ENCODE peak calls at places on chromosome 16, in nine cellular contexts. V is tibial artery; X is uterus; E is neural progenitor cell; D is skeletal muscle cell; N is foreskin fibroblast; R is naive thymus-derived CD4-positive, alpha-beta T cell; M is cardiac fibroblast; B is psoas muscle. C is an unnamed sample.

GRCh38 chr16:56931253-56931768 is 631 bp upstream of the HERPUD1 start:
- DNase-seq in E (peak), R (no peak), V (no peak), N (no peak), B (no peak), M (no peak), X (no peak), D (no peak), C (no peak)

GRCh38 chr16:73420244-73421040 is 372.5 kb upstream of the ZFHX3 start:
- DNase-seq in R (no peak), E (no peak), V (no peak), N (no peak), M (no peak), D (no peak), B (no peak), X (no peak), C (no peak)

GRCh38 chr16:84842516-84843148 is 22.8 kb downstream of the CRISPLD2 start:
- DNase-seq in X (no peak), D (no peak), R (no peak), E (no peak), V (no peak), B (peak), M (no peak), N (no peak), C (no peak)

GRCh38 chr16:3022697-3023414 is 886 bp downstream of the HCFC1R1 start:
- DNase-seq in V (peak), X (peak), D (peak), E (no peak), R (no peak), N (peak), M (peak), B (peak), C (no peak)

GRCh38 chr16:83967838-83968482 is at the start of gene NECAB2:
- DNase-seq in M (peak), E (peak), X (no peak), V (no peak), B (peak), D (no peak), R (no peak), N (peak), C (no peak)

GRCh38 chr16:31085371-31085770 is 3.4 kb downstream of the PRSS53 start:
- DNase-seq in E (no peak), D (no peak), B (no peak), N (no peak), X (no peak), M (no peak), V (no peak), R (no peak), C (no peak)

GRCh38 chr16:2429771-2430663 is 770 bp downstream of the CCNF start:
- DNase-seq in X (no peak), B (peak), R (peak), V (no peak), D (no peak), E (peak), N (peak), M (peak), C (no peak)

GRCh38 chr16:56972403-56972802 is 10.7 kb downstream of the CETP start:
- DNase-seq in V (no peak), R (no peak), D (no peak), E (no peak), N (no peak), X (no peak), B (peak), M (no peak), C (no peak)

GRCh38 chr16:59259074-59259963 is 525.2 kb upstream of the GOT2 start:
- DNase-seq in R (peak), N (no peak), D (no peak), B (no peak), M (no peak), V (no peak), X (no peak), E (no peak), C (peak)

GRCh38 chr16:89615596-89616090 is 2.2 kb downstream of the DPEP1 start:
- DNase-seq in V (no peak), X (no peak), M (peak), D (no peak), N (peak), R (peak), E (peak), B (no peak), C (no peak)

GRCh38 chr16:58661199-58661830 is 23.3 kb downstream of the SLC38A7 start:
- DNase-seq in V (no peak), M (peak), E (peak), B (peak), N (peak), D (peak), R (no peak), X (peak), C (peak)

GRCh38 chr16:89222931-89223330 is 5.4 kb downstream of the ZNF778 start:
- DNase-seq in R (no peak), D (no peak), N (no peak), B (no peak), M (no peak), X (no peak), V (no peak), E (no peak), C (no peak)

GRCh38 chr16:22353188-22353919 is 21.1 kb downstream of the CDR2 start:
- DNase-seq in N (peak), V (no peak), R (no peak), D (peak), M (peak), B (no peak), X (no peak), E (no peak), C (no peak)

GRCh38 chr16:81641403-81642106 is 137.5 kb upstream of the PLCG2 start:
- DNase-seq in X (no peak), V (no peak), N (no peak), M (no peak), E (peak), B (no peak), D (no peak), R (no peak), C (no peak)

GRCh38 chr16:31767267-31767666 is 106.3 kb upstream of the ZNF267 start:
- DNase-seq in V (no peak), M (no peak), R (no peak), X (no peak), E (no peak), D (no peak), N (no peak), B (no peak), C (no peak)

GRCh38 chr16:23837553-23838308 is 1.9 kb downstream of the PRKCB start:
- DNase-seq in E (peak), V (no peak), X (no peak), B (no peak), R (no peak), D (no peak), M (no peak), N (no peak), C (no peak)

GRCh38 chr16:88430524-88431446 is 22.3 kb upstream of the ZFPM1 start:
- DNase-seq in N (peak), E (no peak), R (peak), V (no peak), B (no peak), D (no peak), M (no peak), X (no peak), C (no peak)

GRCh38 chr16:31265329-31266245 is 5.8 kb downstream of the ITGAM start:
- DNase-seq in R (no peak), E (no peak), X (no peak), B (no peak), N (no peak), D (no peak), V (no peak), M (no peak), C (no peak)

GRCh38 chr16:54503436-54503835 is 216.8 kb upstream of the IRX3 start:
- DNase-seq in V (no peak), B (no peak), E (no peak), R (no peak), D (no peak), N (peak), X (no peak), M (peak), C (no peak)

GRCh38 chr16:23302045-23302956 is at the start of gene SCNN1B:
- DNase-seq in M (no peak), B (no peak), D (no peak), E (peak), X (no peak), N (no peak), V (no peak), R (no peak), C (no peak)

GRCh38 chr16:47973552-47973951 is 182.2 kb downstream of the ABCC12 start:
- DNase-seq in M (no peak), D (no peak), N (no peak), X (no peak), R (no peak), V (no peak), B (no peak), E (no peak), C (no peak)

GRCh38 chr16:12639044-12639443 is 164.6 kb downstream of the CPPED1 start:
- DNase-seq in X (no peak), V (no peak), M (no peak), E (no peak), D (peak), B (no peak), N (peak), R (no peak), C (no peak)

GRCh38 chr16:70665806-70666735 is 19.7 kb downstream of the IL34 start:
- DNase-seq in N (no peak), E (no peak), M (no peak), B (no peak), V (peak), R (no peak), X (peak), D (no peak), C (no peak)

GRCh38 chr16:57775661-57776469 is 26.4 kb downstream of the KIFC3 start:
- DNase-seq in V (no peak), D (no peak), R (no peak), X (no peak), M (peak), E (peak), B (peak), N (peak), C (no peak)

GRCh38 chr16:26672206-26672605 is 394.5 kb upstream of the C16orf82 start:
- DNase-seq in E (no peak), X (no peak), M (no peak), D (no peak), R (no peak), N (no peak), V (no peak), B (no peak), C (no peak)

GRCh38 chr16:12900599-12901203 is 697 bp upstream of the SHISA9 start:
- DNase-seq in X (no peak), V (no peak), D (no peak), M (no peak), R (no peak), B (no peak), N (no peak), E (peak), C (no peak)

GRCh38 chr16:23509763-23510153 is 536 bp downstream of the GGA2 start:
- DNase-seq in E (peak), R (peak), M (peak), N (peak), D (no peak), X (peak), B (peak), V (no peak), C (peak)

GRCh38 chr16:87661561-87661960 is 59.3 kb downstream of the JPH3 start:
- DNase-seq in V (no peak), B (no peak), N (peak), X (no peak), D (no peak), E (peak), M (peak), R (no peak), C (no peak)

GRCh38 chr16:85129846-85130706 is 17.8 kb upstream of the CIBAR2 start:
- DNase-seq in V (peak), N (peak), R (no peak), X (peak), D (no peak), M (peak), B (no peak), E (no peak), C (no peak)

GRCh38 chr16:27445502-27446175 is 43.7 kb downstream of the IL21R start:
- DNase-seq in B (no peak), E (no peak), N (no peak), M (no peak), R (no peak), X (no peak), V (peak), D (no peak), C (no peak)

GRCh38 chr16:28189237-28189636 is 22.5 kb downstream of the XPO6 start:
- DNase-seq in V (no peak), D (no peak), B (no peak), R (no peak), E (no peak), X (no peak), M (peak), N (peak), C (no peak)

GRCh38 chr16:70709457-70709856 is 23.6 kb upstream of the MTSS2 start:
- DNase-seq in M (no peak), N (no peak), E (no peak), D (no peak), R (no peak), V (no peak), B (no peak), X (no peak), C (no peak)

GRCh38 chr16:56591377-56592060 is 2.2 kb downstream of the MT3 start:
- DNase-seq in B (no peak), E (no peak), N (no peak), X (no peak), V (no peak), R (no peak), D (no peak), M (no peak), C (no peak)

GRCh38 chr16:64391009-64391663 is 730.7 kb downstream of the CDH11 start:
- DNase-seq in V (no peak), X (no peak), R (no peak), M (peak), D (no peak), N (peak), E (no peak), B (no peak), C (no peak)

GRCh38 chr16:73058616-73059409 is 10.9 kb upstream of the ZFHX3 start:
- DNase-seq in M (peak), R (no peak), V (peak), E (peak), B (peak), X (peak), D (no peak), N (peak), C (no peak)

DNA sequence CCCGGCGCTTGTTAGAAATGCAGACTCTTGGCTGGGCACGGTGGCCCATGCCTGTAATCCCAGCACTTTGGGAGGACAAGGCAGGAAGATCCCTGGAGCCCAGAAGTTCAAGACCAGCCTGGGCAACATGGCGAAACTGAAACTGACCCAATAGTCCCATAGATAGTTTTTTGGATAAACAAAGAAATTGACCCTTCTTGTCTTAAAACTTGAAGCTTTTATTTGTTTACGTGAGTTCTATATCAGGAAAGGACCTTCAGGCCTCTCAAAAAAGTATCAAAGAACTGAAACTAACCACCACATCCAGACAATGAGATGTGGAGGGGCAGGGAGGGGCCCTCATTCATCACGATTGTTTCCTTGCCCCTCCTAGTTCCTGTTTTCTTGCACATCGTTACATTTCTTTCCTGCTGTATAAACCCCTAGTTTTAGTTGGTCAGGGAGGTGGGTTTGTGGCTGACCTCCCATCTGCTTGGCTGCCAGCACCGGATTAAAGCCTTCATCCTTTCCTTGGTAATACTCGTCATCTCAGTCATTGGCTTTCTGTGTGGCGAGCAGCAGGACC is 29.9 kb upstream of the PRM1 start:
- DNase-seq in V (no peak), M (no peak), X (no peak), R (peak), B (no peak), D (no peak), E (no peak), N (no peak), C (no peak)
- H3K4me3 ChIP-seq in V (no peak), M (no peak), X (no peak), R (peak), B (no peak), D (no peak), E (no peak), N (no peak), C (no peak)

GRCh38 chr16:49097964-49098363 is 183.7 kb downstream of the CBLN1 start:
- DNase-seq in R (no peak), N (no peak), B (no peak), V (no peak), M (no peak), D (no peak), X (no peak), E (no peak), C (no peak)

GRCh38 chr16:49108611-49109010 is 173.0 kb downstream of the CBLN1 start:
- DNase-seq in N (no peak), V (no peak), R (no peak), M (no peak), E (no peak), D (no peak), B (no peak), X (no peak), C (no peak)

GRCh38 chr16:49101997-49102396 is 179.6 kb downstream of the CBLN1 start:
- DNase-seq in V (no peak), M (no peak), X (no peak), B (no peak), D (no peak), E (no peak), R (no peak), N (no peak), C (no peak)

GRCh38 chr16:49100366-49100765 is 181.3 kb downstream of the CBLN1 start:
- DNase-seq in B (no peak), V (no peak), N (no peak), X (no peak), D (no peak), R (no peak), E (no peak), M (no peak), C (no peak)

GRCh38 chr16:49103298-49103697 is 178.3 kb downstream of the CBLN1 start:
- DNase-seq in X (no peak), V (no peak), E (no peak), N (no peak), R (no peak), M (no peak), B (no peak), D (no peak), C (no peak)
- H3K4me3 ChIP-seq in X (no peak), V (no peak), E (no peak), N (no peak), R (no peak), M (no peak), B (no peak), D (no peak), C (no peak)

GRCh38 chr16:66650707-66651473 is 45.7 kb downstream of the CMTM4 start:
- DNase-seq in R (peak), D (peak), X (peak), M (peak), V (peak), E (peak), N (peak), B (peak), C (peak)
- H3K4me3 ChIP-seq in R (peak), D (peak), X (no peak), M (no peak), V (peak), E (peak), N (peak), B (peak), C (no peak)

DNA sequence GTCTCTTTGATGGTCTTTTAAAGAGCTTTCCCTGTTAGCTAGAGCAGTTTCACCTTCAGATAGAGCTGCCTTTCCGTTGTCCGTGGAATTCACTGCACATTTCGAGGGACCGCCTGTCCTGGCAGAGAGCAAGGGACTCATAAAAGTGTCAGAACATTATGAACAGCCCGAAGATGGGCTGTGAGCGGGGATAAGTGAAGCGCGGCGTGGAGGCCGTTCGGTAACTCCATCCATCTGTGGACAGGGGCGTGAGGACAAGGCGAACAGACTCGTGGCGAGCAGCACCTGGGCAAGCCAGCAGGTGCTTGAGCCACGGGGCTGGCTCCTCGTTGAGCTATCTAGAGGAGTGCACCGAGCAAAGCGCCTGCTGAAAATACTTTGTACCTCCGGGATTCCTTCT is 371.2 kb downstream of the MAF start:
- DNase-seq in R (no peak), B (no peak), D (no peak), M (no peak), V (no peak), E (no peak), X (peak), N (no peak), C (no peak)
- H3K4me3 ChIP-seq in R (no peak), B (no peak), D (no peak), M (no peak), V (no peak), E (no peak), X (peak), N (no peak), C (no peak)

GRCh38 chr16:51759329-51759728 is 608.3 kb upstream of the SALL1 start:
- DNase-seq in R (no peak), X (no peak), D (no peak), N (no peak), B (no peak), V (no peak), M (no peak), E (no peak), C (no peak)

GRCh38 chr16:51762081-51762995 is 611.3 kb upstream of the SALL1 start:
- DNase-seq in R (no peak), M (peak), V (peak), D (peak), N (peak), X (peak), B (peak), E (peak), C (peak)

GRCh38 chr16:51757124-51757470 is 606.0 kb upstream of the SALL1 start:
- DNase-seq in D (no peak), V (no peak), R (no peak), N (no peak), M (no peak), B (no peak), X (no peak), E (no peak), C (no peak)

GRCh38 chr16:51757921-51758479 is 606.9 kb upstream of the SALL1 start:
- DNase-seq in D (no peak), N (no peak), X (no peak), B (no peak), M (no peak), R (no peak), E (no peak), V (no peak), C (no peak)

GRCh38 chr16:51759999-51760398 is 608.9 kb upstream of the SALL1 start:
- DNase-seq in N (no peak), M (no peak), E (no peak), D (no peak), B (no peak), X (no peak), R (no peak), V (no peak), C (no peak)
- H3K4me3 ChIP-seq in N (no peak), M (no peak), E (no peak), D (no peak), B (no peak), X (no peak), R (no peak), V (no peak), C (no peak)

GRCh38 chr16:49281843-49282642 is 405 bp upstream of the CBLN1 start:
- DNase-seq in R (no peak), D (no peak), B (peak), E (peak), X (peak), V (peak), M (peak), N (peak), C (peak)
- H3K4me3 ChIP-seq in R (no peak), D (peak), B (peak), E (peak), X (no peak), V (peak), M (no peak), N (no peak), C (no peak)

GRCh38 chr16:68563631-68564366 is 24.7 kb downstream of the ZFP90 start:
- DNase-seq in X (no peak), R (no peak), B (no peak), N (no peak), V (no peak), M (no peak), D (no peak), E (no peak), C (no peak)

GRCh38 chr16:68564367-68564985 is 25.4 kb downstream of the ZFP90 start:
- DNase-seq in B (no peak), N (no peak), V (no peak), X (no peak), D (no peak), M (peak), E (peak), R (no peak), C (no peak)
- H3K4me3 ChIP-seq in B (no peak), N (no peak), V (no peak), X (no peak), D (no peak), M (no peak), E (no peak), R (peak), C (no peak)

DNA sequence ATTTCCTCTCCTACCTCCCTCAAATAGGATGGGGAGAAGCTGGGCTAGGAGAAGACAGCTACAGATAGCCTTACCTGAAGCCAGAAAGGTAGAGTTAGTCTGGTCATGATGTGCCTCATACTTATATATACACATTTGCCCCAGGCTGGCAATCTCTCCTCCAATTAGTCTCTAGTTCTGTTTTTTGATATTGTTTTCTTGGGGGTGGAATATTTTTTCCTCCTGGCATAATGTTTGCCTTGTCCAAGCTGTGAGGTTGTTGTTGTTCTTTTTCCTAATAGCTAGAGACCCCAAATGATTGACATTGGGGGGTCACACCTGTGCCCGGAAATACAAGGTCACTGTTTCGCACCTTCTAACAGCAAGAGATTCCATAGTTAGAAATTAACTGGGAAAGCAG is at the start of gene UMOD:
- DNase-seq in R (no peak), X (no peak), D (no peak), N (no peak), B (no peak), M (no peak), E (no peak), V (no peak), C (no peak)
- H3K4me3 ChIP-seq in R (no peak), X (no peak), D (no peak), N (no peak), B (no peak), M (no peak), E (no peak), V (no peak), C (no peak)

C was measured in retinal pigment epithelial cell.